ENCODE peak calls at places on chromosomes 5 and 9, in ten cellular contexts. Q is IMR-90, N is ovary, B is adrenal gland, Z is GM12891, S is HCT116, T is spleen, C is K562, D is transverse colon, K is testis. F is an unnamed sample.

GRCh38 chr9:109923826-109924225 is 143.8 kb downstream of the PALM2AKAP2 start:
- DNase-seq in Q (no peak), N (no peak), B (no peak), Z (no peak), S (no peak), T (no peak), C (no peak), D (no peak), K (no peak), F (no peak)

GRCh38 chr9:137717776-137718327 is 99.0 kb downstream of the EHMT1 start:
- DNase-seq in Q (no peak), N (no peak), B (no peak), Z (no peak), S (no peak), T (no peak), C (no peak), D (no peak), K (no peak), F (no peak)

GRCh38 chr5:16880547-16880946 is 55.5 kb downstream of the MYO10 start:
- DNase-seq in Q (no peak), N (no peak), B (no peak), Z (no peak), S (no peak), T (no peak), C (no peak), D (no peak), K (no peak), F (no peak)

GRCh38 chr5:170307575-170308465 is 10.2 kb upstream of the LCP2 start:
- DNase-seq in Q (peak), N (peak), B (peak), Z (no peak), S (no peak), T (peak), C (peak), D (peak), K (peak), F (peak)

GRCh38 chr5:142924135-142924883 is 154.1 kb downstream of the ARHGAP26 start:
- DNase-seq in Q (peak), N (no peak), B (no peak), Z (no peak), S (no peak), T (no peak), C (no peak), D (no peak), K (no peak), F (no peak)

GRCh38 chr5:72394688-72395087 is 74.5 kb downstream of the PTCD2 start:
- DNase-seq in Q (no peak), N (no peak), B (no peak), Z (no peak), S (no peak), T (no peak), C (no peak), D (peak), K (peak), F (no peak)

GRCh38 chr5:169803077-169803981 is 166.3 kb downstream of the DOCK2 start:
- DNase-seq in Q (peak), N (peak), B (peak), Z (no peak), S (no peak), T (no peak), C (peak), D (peak), K (peak), F (no peak)

GRCh38 chr9:137719194-137719593 is 100.4 kb downstream of the EHMT1 start:
- DNase-seq in Q (no peak), N (no peak), B (no peak), Z (no peak), S (no peak), T (no peak), C (no peak), D (no peak), K (no peak), F (no peak)

GRCh38 chr5:68423154-68423811 is 207.7 kb downstream of the PIK3R1 start:
- DNase-seq in Q (no peak), N (no peak), B (no peak), Z (no peak), S (no peak), T (no peak), C (peak), D (no peak), K (no peak), F (no peak)

GRCh38 chr5:110063640-110064592 is 374.2 kb downstream of the MAN2A1 start:
- DNase-seq in Q (no peak), N (no peak), B (no peak), Z (no peak), S (no peak), T (no peak), C (no peak), D (no peak), K (no peak), F (no peak)

GRCh38 chr5:84885479-84886258 is 501.0 kb upstream of the EDIL3 start:
- DNase-seq in Q (peak), N (peak), B (peak), Z (no peak), S (no peak), T (no peak), C (no peak), D (no peak), K (peak), F (no peak)

GRCh38 chr9:127122176-127123151 is at the start of gene ANGPTL2:
- DNase-seq in Q (peak), N (peak), B (peak), Z (peak), S (no peak), T (peak), C (peak), D (peak), K (peak), F (peak)

GRCh38 chr5:33890633-33891032 is 1.2 kb downstream of the ADAMTS12 start:
- DNase-seq in Q (peak), N (no peak), B (no peak), Z (peak), S (no peak), T (no peak), C (no peak), D (no peak), K (no peak), F (peak)

GRCh38 chr9:38157711-38158110 is 88.7 kb upstream of the SHB start:
- DNase-seq in Q (no peak), N (no peak), B (peak), Z (no peak), S (no peak), T (no peak), C (no peak), D (no peak), K (no peak), F (no peak)

GRCh38 chr9:127300886-127301447 is 36.4 kb downstream of the GARNL3 start:
- DNase-seq in Q (no peak), N (no peak), B (no peak), Z (peak), S (no peak), T (no peak), C (no peak), D (no peak), K (no peak), F (no peak)

GRCh38 chr5:120457839-120458507 is 6.1 kb upstream of the PRR16 start:
- DNase-seq in Q (peak), N (peak), B (peak), Z (no peak), S (peak), T (peak), C (no peak), D (peak), K (peak), F (no peak)

GRCh38 chr5:50947892-50948683 is 281.7 kb downstream of the PARP8 start:
- DNase-seq in Q (no peak), N (no peak), B (no peak), Z (no peak), S (no peak), T (no peak), C (no peak), D (no peak), K (no peak), F (no peak)

GRCh38 chr5:158716668-158717067 is 383.0 kb downstream of the EBF1 start:
- DNase-seq in Q (no peak), N (no peak), B (no peak), Z (no peak), S (no peak), T (no peak), C (no peak), D (no peak), K (no peak), F (no peak)

GRCh38 chr5:168106008-168106761 is 185.3 kb upstream of the WWC1 start:
- DNase-seq in Q (peak), N (no peak), B (no peak), Z (no peak), S (no peak), T (no peak), C (no peak), D (no peak), K (no peak), F (peak)

GRCh38 chr5:14503017-14503680 is 78.4 kb upstream of the OTULINL start:
- DNase-seq in Q (no peak), N (no peak), B (peak), Z (no peak), S (no peak), T (no peak), C (no peak), D (no peak), K (peak), F (no peak)

DNA sequence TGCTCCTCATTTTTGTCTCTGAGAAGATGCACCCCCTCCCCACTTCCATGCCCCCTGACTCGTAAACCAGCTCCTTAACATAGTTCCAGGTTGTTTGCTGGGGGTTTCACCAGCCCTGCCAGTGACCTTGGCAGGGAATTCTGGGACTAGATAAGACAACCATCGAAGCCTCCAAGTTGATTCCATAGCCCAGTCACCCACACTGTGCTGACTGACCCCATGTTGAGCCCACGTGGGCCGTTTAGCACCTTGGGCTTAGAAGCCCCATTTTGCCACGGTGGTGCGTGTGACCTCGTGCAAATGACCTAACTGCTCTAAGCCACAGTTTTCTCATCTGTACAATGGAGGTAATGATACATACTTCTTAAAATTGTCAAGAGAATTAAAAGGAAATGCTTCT is 24.6 kb downstream of the PSAT1 start:
- DNase-seq in Q (no peak), N (no peak), B (no peak), Z (no peak), S (no peak), T (no peak), C (no peak), D (no peak), K (no peak), F (no peak)
- TF ChIP-seq POLR2A in Q (no peak), N (no peak), B (no peak), Z (no peak), S (no peak), T (no peak), C (no peak), D (no peak), K (no peak), F (no peak)

GRCh38 chr9:128653941-128654340 is 2.7 kb downstream of the DYNC2I2 start:
- DNase-seq in Q (no peak), N (no peak), B (peak), Z (no peak), S (no peak), T (no peak), C (no peak), D (no peak), K (no peak), F (no peak)

GRCh38 chr9:128657344-128657704 is 677 bp upstream of the DYNC2I2 start:
- DNase-seq in Q (no peak), N (no peak), B (no peak), Z (no peak), S (no peak), T (no peak), C (no peak), D (no peak), K (no peak), F (no peak)

GRCh38 chr9:128657796-128658195 is 1.1 kb upstream of the DYNC2I2 start:
- DNase-seq in Q (no peak), N (no peak), B (no peak), Z (no peak), S (no peak), T (no peak), C (no peak), D (no peak), K (no peak), F (no peak)

GRCh38 chr9:128654481-128654880 is 2.2 kb downstream of the DYNC2I2 start:
- DNase-seq in Q (no peak), N (no peak), B (no peak), Z (no peak), S (no peak), T (no peak), C (no peak), D (no peak), K (no peak), F (no peak)

DNA sequence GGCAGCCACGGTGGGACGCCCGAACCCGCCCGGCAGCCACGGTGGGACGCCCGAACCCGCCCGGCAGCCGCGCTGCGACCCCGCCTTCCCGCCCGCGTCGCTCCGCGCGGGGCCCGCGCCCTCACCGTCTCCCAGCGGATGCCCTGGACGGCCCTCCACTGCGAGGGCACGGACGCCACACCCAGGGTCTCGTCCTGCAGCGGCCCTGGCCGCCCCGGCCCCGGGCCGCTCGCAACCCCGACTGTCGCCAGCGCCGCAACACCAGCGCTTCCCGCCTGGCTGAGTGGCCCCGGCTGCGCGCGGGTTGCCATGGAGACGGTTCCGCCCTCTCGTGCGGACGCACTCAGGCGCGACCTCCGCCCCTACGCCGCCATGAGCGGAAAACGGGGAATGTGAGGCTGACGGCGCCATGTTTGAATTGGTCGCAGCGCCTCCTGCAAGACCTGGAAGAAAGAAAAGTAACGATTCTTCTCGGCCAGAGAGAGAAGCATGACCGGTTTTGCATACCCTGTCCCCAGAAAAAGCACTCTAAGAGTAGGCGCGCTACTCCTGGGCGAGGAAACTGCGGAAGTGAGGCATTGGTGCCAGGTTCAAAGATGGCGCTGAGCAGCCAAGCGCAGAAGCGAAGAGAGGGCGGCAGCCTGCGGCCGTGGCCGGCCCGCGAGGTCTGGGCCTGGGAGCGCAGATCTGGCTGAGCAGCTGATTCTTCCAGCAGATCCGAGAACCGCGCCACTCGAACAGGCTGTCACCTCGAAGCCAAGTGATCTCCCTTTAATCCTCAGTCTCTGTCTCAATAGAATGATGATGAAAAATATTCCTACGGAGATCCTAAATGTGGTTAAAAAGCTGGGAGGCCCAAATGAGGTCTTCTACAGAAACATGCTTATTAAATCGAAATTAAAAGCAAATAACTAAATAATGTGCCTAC is at the start of gene DYNC2I2:
- DNase-seq in Q (peak), N (peak), B (peak), Z (peak), S (peak), T (peak), C (peak), D (peak), K (peak), F (peak)
- TF ChIP-seq POLR2A in Q (peak), N (peak), B (peak), Z (peak), S (peak), T (no peak), C (peak), D (peak), K (no peak), F (peak)

GRCh38 chr9:114450181-114450580 is 55.1 kb downstream of the WHRN start:
- DNase-seq in Q (no peak), N (no peak), B (peak), Z (no peak), S (no peak), T (no peak), C (no peak), D (no peak), K (no peak), F (no peak)

GRCh38 chr9:114449236-114449635 is 56.0 kb downstream of the WHRN start:
- DNase-seq in Q (no peak), N (no peak), B (peak), Z (no peak), S (no peak), T (no peak), C (no peak), D (no peak), K (no peak), F (no peak)

GRCh38 chr9:114446672-114447450 is 58.4 kb downstream of the WHRN start:
- DNase-seq in Q (no peak), N (no peak), B (peak), Z (no peak), S (no peak), T (no peak), C (no peak), D (no peak), K (no peak), F (no peak)

GRCh38 chr9:114450833-114451706 is 54.2 kb downstream of the WHRN start:
- DNase-seq in Q (no peak), N (no peak), B (peak), Z (no peak), S (no peak), T (no peak), C (no peak), D (no peak), K (peak), F (no peak)

GRCh38 chr9:114448706-114449105 is 56.6 kb downstream of the WHRN start:
- DNase-seq in Q (peak), N (no peak), B (peak), Z (no peak), S (no peak), T (no peak), C (no peak), D (no peak), K (no peak), F (peak)
- TF ChIP-seq POLR2A in Q (no peak), N (no peak), B (no peak), Z (no peak), S (no peak), T (no peak), C (no peak), D (no peak), K (no peak), F (no peak)

GRCh38 chr5:176533390-176533789 is 3.8 kb downstream of the RNF44 start:
- DNase-seq in Q (no peak), N (no peak), B (no peak), Z (no peak), S (no peak), T (peak), C (peak), D (no peak), K (no peak), F (no peak)

GRCh38 chr5:176533894-176534611 is 3.1 kb downstream of the RNF44 start:
- DNase-seq in Q (peak), N (peak), B (peak), Z (no peak), S (no peak), T (peak), C (no peak), D (peak), K (peak), F (no peak)

GRCh38 chr5:176530983-176531901 is 6.0 kb downstream of the RNF44 start:
- DNase-seq in Q (peak), N (no peak), B (peak), Z (no peak), S (no peak), T (peak), C (no peak), D (no peak), K (peak), F (no peak)

GRCh38 chr5:176531902-176532493 is 5.2 kb downstream of the RNF44 start:
- DNase-seq in Q (no peak), N (no peak), B (no peak), Z (no peak), S (no peak), T (peak), C (no peak), D (no peak), K (no peak), F (no peak)

DNA sequence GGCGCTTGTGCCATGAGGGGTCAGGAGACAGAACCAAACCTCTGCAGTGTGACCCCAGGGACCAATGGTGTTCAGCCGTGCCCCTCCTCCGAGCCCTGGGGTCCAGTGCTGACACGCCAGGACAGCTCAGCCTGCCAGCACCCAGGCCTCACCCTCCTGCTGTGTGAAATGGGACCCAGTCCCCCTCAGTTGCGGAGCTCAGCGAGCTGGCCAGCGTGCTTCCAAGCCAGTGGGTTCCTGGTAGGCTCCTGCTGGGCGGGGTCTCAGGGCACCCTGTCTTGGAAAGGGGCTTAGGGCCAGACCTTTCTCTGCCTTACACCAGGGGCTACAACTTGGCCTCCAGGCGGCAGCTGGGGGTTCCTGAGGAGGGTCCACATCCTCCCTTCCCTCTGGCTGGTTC is 4.4 kb downstream of the RNF44 start:
- DNase-seq in Q (no peak), N (no peak), B (no peak), Z (no peak), S (no peak), T (peak), C (no peak), D (no peak), K (no peak), F (no peak)
- TF ChIP-seq POLR2A in Q (no peak), N (no peak), B (no peak), Z (no peak), S (no peak), T (no peak), C (no peak), D (peak), K (no peak), F (no peak)

GRCh38 chr9:18969095-18969494 is 63.9 kb downstream of the SAXO1 start:
- DNase-seq in Q (no peak), N (no peak), B (no peak), Z (no peak), S (no peak), T (no peak), C (no peak), D (no peak), K (peak), F (no peak)

GRCh38 chr9:18970393-18970792 is 62.6 kb downstream of the SAXO1 start:
- DNase-seq in Q (no peak), N (no peak), B (no peak), Z (no peak), S (no peak), T (no peak), C (no peak), D (no peak), K (no peak), F (no peak)

GRCh38 chr9:18976368-18977238 is 56.4 kb downstream of the SAXO1 start:
- DNase-seq in Q (peak), N (no peak), B (no peak), Z (no peak), S (no peak), T (no peak), C (no peak), D (no peak), K (no peak), F (peak)

GRCh38 chr9:18972675-18973074 is 60.3 kb downstream of the SAXO1 start:
- DNase-seq in Q (no peak), N (no peak), B (no peak), Z (no peak), S (no peak), T (no peak), C (no peak), D (no peak), K (no peak), F (no peak)

DNA sequence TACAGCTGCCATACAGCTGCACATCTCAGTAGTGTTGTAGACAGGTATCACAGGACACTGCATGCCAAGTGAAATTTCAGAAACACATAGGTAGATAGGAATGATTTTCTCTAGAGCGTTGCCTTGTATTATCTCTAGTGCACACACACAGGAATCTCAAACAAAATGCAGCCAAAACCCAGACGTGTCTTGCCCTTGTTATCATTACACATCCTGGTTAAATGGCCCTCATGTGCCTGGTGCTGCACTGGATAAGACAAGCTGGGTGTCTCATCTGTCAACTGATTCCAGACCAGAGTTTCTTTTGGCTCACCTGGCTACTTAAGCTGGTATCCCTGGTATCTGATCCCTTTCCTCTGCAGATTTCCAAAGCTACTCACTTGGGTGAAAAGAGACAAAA is 59.7 kb downstream of the SAXO1 start:
- DNase-seq in Q (no peak), N (no peak), B (no peak), Z (no peak), S (no peak), T (no peak), C (no peak), D (no peak), K (no peak), F (no peak)
- TF ChIP-seq POLR2A in Q (no peak), N (no peak), B (no peak), Z (no peak), S (no peak), T (no peak), C (no peak), D (no peak), K (no peak), F (no peak)

F was measured in H54.